ENCODE peak calls at places on chromosomes 12 and 14, in eight cellular contexts. S is adrenal gland, F is upper lobe of left lung, L is heart left ventricle, G is Peyer's patch, W is esophagus squamous epithelium, K is uterus, H is A549. V is an unnamed sample.
A peak's percentile ranks its signal among the peaks of the same experiment; 100 is the strongest.

GRCh38 chr14:23177181-23177580 is 6.3 kb downstream of the SLC7A8 start:
- DNase-seq in S (no peak), F (no peak), L (no peak), G (no peak), W (no peak), K (no peak), H (peak; percentile 12), V (no peak)

GRCh38 chr14:21163721-21164120 is 7.9 kb upstream of the OR5AU1 start:
- DNase-seq in S (no peak), F (no peak), L (no peak), G (no peak), W (no peak), K (no peak), H (no peak), V (no peak)

GRCh38 chr12:91316825-91317224 is 134.2 kb upstream of the DCN start:
- DNase-seq in S (no peak), F (no peak), L (no peak), G (no peak), W (no peak), K (no peak), H (no peak), V (no peak)

GRCh38 chr12:45170456-45171042 is 45.3 kb upstream of the ANO6 start:
- DNase-seq in S (peak; percentile 88), F (no peak), L (peak; percentile 75), G (peak; percentile 82), W (no peak), K (peak; percentile 71), H (peak; percentile 85), V (peak; percentile 41)

GRCh38 chr12:124273630-124274029 is 21.3 kb upstream of the RFLNA start:
- DNase-seq in S (no peak), F (no peak), L (no peak), G (no peak), W (no peak), K (no peak), H (peak; percentile 77), V (peak; percentile 65)

GRCh38 chr12:77734489-77734888 is 96.2 kb upstream of the NAV3 start:
- DNase-seq in S (peak; percentile 59), F (no peak), L (no peak), G (no peak), W (no peak), K (peak; percentile 25), H (no peak), V (no peak)

GRCh38 chr12:22163594-22163993 is 117.6 kb downstream of the CMAS start:
- DNase-seq in S (no peak), F (no peak), L (no peak), G (no peak), W (no peak), K (no peak), H (no peak), V (no peak)

GRCh38 chr12:46770501-46771183 is 55.2 kb downstream of the SLC38A4 start:
- DNase-seq in S (peak; percentile 60), F (no peak), L (no peak), G (no peak), W (no peak), K (no peak), H (no peak), V (no peak)

GRCh38 chr12:5154091-5154490 is 110.4 kb downstream of the KCNA5 start:
- DNase-seq in S (no peak), F (no peak), L (no peak), G (no peak), W (no peak), K (no peak), H (no peak), V (no peak)

GRCh38 chr14:70188608-70189540 is at the start of gene SLC8A3:
- DNase-seq in S (no peak), F (peak; percentile 88), L (no peak), G (peak; percentile 52), W (no peak), K (no peak), H (peak; percentile 40), V (no peak)

GRCh38 chr12:105401198-105401597 is 70.7 kb downstream of the C12orf75 start:
- DNase-seq in S (no peak), F (no peak), L (no peak), G (no peak), W (no peak), K (no peak), H (no peak), V (no peak)

GRCh38 chr12:47942327-47943230 is 20.8 kb upstream of the TMEM106C start:
- DNase-seq in S (no peak), F (peak; percentile 78), L (no peak), G (no peak), W (no peak), K (no peak), H (no peak), V (no peak)

GRCh38 chr14:104559043-104559768 is 20.4 kb upstream of the C14orf180 start:
- DNase-seq in S (no peak), F (peak; percentile 56), L (peak; percentile 11), G (no peak), W (no peak), K (no peak), H (no peak), V (no peak)

GRCh38 chr12:85440273-85440672 is 160.3 kb downstream of the ALX1 start:
- DNase-seq in S (no peak), F (no peak), L (no peak), G (no peak), W (no peak), K (no peak), H (peak; percentile 26), V (no peak)

GRCh38 chr12:111850526-111850925 is 8.5 kb downstream of the MAPKAPK5 start:
- DNase-seq in S (no peak), F (no peak), L (no peak), G (no peak), W (no peak), K (no peak), H (no peak), V (no peak)

GRCh38 chr12:575948-576612 is 87.2 kb downstream of the NINJ2 start:
- DNase-seq in S (peak; percentile 68), F (peak; percentile 98), L (peak; percentile 80), G (peak; percentile 88), W (no peak), K (peak; percentile 67), H (peak; percentile 83), V (peak; percentile 83)

GRCh38 chr12:69106482-69107118 is 132.8 kb upstream of the CPSF6 start:
- DNase-seq in S (peak; percentile 34), F (no peak), L (no peak), G (no peak), W (no peak), K (no peak), H (no peak), V (no peak)

GRCh38 chr12:110141389-110141788 is 17.2 kb downstream of the IFT81 start:
- DNase-seq in S (peak; percentile 40), F (no peak), L (peak; percentile 34), G (no peak), W (no peak), K (peak; percentile 74), H (no peak), V (no peak)

GRCh38 chr12:51798507-51798906 is 50.0 kb downstream of the FIGNL2 start:
- DNase-seq in S (no peak), F (no peak), L (no peak), G (no peak), W (no peak), K (no peak), H (no peak), V (no peak)

GRCh38 chr12:130873106-130873795 is 1.4 kb downstream of the RAN start:
- DNase-seq in S (no peak), F (no peak), L (no peak), G (no peak), W (no peak), K (no peak), H (no peak), V (no peak)

GRCh38 chr12:54017845-54018607 is 9.2 kb downstream of the HOXC8 start:
- DNase-seq in S (peak; percentile 74), F (peak; percentile 92), L (peak; percentile 64), G (peak; percentile 75), W (peak; percentile 21), K (peak; percentile 62), H (peak; percentile 93), V (peak; percentile 93)
- TF ChIP-seq POLR2A in S (peak; percentile 58), F (no peak), L (no peak), G (peak; percentile 12), W (no peak), K (peak; percentile 39), H (peak; percentile 40), V (no peak)

GRCh38 chr12:65537978-65538377 is 259.5 kb downstream of the MSRB3 start:
- DNase-seq in S (no peak), F (no peak), L (no peak), G (no peak), W (no peak), K (no peak), H (no peak), V (no peak)

GRCh38 chr12:65535951-65536350 is 257.5 kb downstream of the MSRB3 start:
- DNase-seq in S (no peak), F (no peak), L (no peak), G (no peak), W (no peak), K (no peak), H (no peak), V (no peak)

GRCh38 chr12:65534105-65534841 is 255.8 kb downstream of the MSRB3 start:
- DNase-seq in S (no peak), F (no peak), L (no peak), G (no peak), W (no peak), K (no peak), H (no peak), V (no peak)

GRCh38 chr12:65539062-65539461 is 260.6 kb downstream of the MSRB3 start:
- DNase-seq in S (no peak), F (no peak), L (no peak), G (no peak), W (no peak), K (no peak), H (no peak), V (no peak)

GRCh38 chr12:65536876-65537661 is 258.6 kb downstream of the MSRB3 start:
- DNase-seq in S (peak; percentile 15), F (no peak), L (peak; percentile 26), G (no peak), W (no peak), K (peak; percentile 61), H (peak; percentile 85), V (peak; percentile 46)
- TF ChIP-seq POLR2A in S (no peak), F (no peak), L (no peak), G (no peak), W (no peak), K (no peak), H (no peak), V (no peak)

GRCh38 chr12:53483979-53484377 is 15.3 kb downstream of the MAP3K12 start:
- DNase-seq in S (no peak), F (no peak), L (no peak), G (no peak), W (no peak), K (no peak), H (no peak), V (no peak)
- TF ChIP-seq POLR2A in S (no peak), F (no peak), L (no peak), G (no peak), W (no peak), K (no peak), H (no peak), V (no peak)

DNA sequence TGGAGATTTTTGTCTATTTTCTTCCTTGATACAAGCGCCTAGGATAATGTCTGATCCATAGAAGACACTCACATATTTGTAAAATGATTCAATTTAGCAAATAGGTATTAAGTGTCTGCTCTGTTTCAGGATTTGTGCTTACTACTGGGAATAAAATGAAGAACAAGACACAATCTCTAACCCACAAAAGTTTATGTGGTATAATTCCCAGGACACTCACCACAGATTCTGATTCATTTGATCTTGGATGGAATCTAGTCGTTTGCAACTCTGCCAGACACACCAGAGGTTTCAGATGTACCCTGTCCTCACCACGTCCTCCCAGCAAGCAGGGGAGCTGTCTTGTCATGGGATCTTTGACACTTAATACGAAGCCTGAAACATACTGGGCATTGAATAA is 208.3 kb downstream of the LRIG3 start:
- DNase-seq in S (no peak), F (no peak), L (no peak), G (no peak), W (no peak), K (no peak), H (no peak), V (no peak)
- TF ChIP-seq POLR2A in S (no peak), F (no peak), L (no peak), G (no peak), W (no peak), K (no peak), H (no peak), V (no peak)